ENCODE peak calls at places on chromosomes 16 and 17, in nine cellular contexts. I, Y, X, E, V, P, J, O and B are unnamed samples.

GRCh38 chr17:58630883-58631522 is 60.8 kb downstream of the TEX14 start:
- DNase-seq in X (no peak), E (no peak), P (peak), O (no peak), Y (no peak), I (no peak), J (no peak), V (no peak), B (peak)

GRCh38 chr17:75753193-75753513 is 11.8 kb downstream of the GALK1 start:
- DNase-seq in O (no peak), X (no peak), J (no peak), V (no peak), I (no peak), P (no peak), E (no peak), Y (no peak), B (no peak)

GRCh38 chr16:24950275-24950674 is 64.9 kb downstream of the ARHGAP17 start:
- DNase-seq in O (peak), V (no peak), X (no peak), Y (no peak), J (no peak), P (peak), E (no peak), I (no peak), B (no peak)

GRCh38 chr16:22397459-22397858 is 23.0 kb upstream of the CDR2 start:
- DNase-seq in P (peak), Y (no peak), J (no peak), E (no peak), O (peak), I (no peak), V (no peak), X (peak), B (no peak)

GRCh38 chr17:69572747-69573146 is 158.2 kb downstream of the MAP2K6 start:
- DNase-seq in Y (no peak), I (no peak), O (no peak), X (no peak), P (no peak), E (no peak), V (no peak), J (no peak), B (no peak)

GRCh38 chr16:14194706-14195105 is 123.6 kb downstream of the MRTFB start:
- DNase-seq in J (no peak), I (no peak), O (no peak), E (no peak), Y (no peak), P (no peak), V (no peak), X (no peak), B (no peak)

GRCh38 chr17:27469256-27469655 is 13.0 kb downstream of the KSR1 start:
- DNase-seq in X (no peak), E (no peak), Y (no peak), O (no peak), V (no peak), P (no peak), I (no peak), J (no peak), B (no peak)

GRCh38 chr16:67516296-67517177 is 12.1 kb upstream of the RIPOR1 start:
- DNase-seq in V (no peak), E (no peak), J (no peak), P (peak), Y (no peak), I (no peak), X (peak), O (peak), B (no peak)

GRCh38 chr16:56281256-56281805 is 90.0 kb downstream of the GNAO1 start:
- DNase-seq in E (no peak), O (no peak), V (no peak), P (peak), I (no peak), Y (no peak), J (peak), X (peak), B (no peak)

GRCh38 chr17:78140169-78141051 is 5.8 kb upstream of the C17orf99 start:
- DNase-seq in X (peak), J (peak), I (peak), O (peak), E (no peak), P (peak), V (peak), Y (peak), B (no peak)

GRCh38 chr16:49491736-49492089 is 118.1 kb downstream of the C16orf78 start:
- DNase-seq in V (peak), J (peak), P (no peak), X (peak), I (no peak), E (no peak), Y (peak), O (no peak), B (no peak)

GRCh38 chr16:80614908-80615696 is 74.3 kb downstream of the DYNLRB2 start:
- DNase-seq in P (peak), O (peak), V (no peak), X (peak), E (no peak), I (no peak), Y (no peak), J (peak), B (no peak)

GRCh38 chr16:49756971-49757743 is 98.8 kb downstream of the ZNF423 start:
- DNase-seq in X (peak), E (no peak), J (no peak), Y (no peak), P (no peak), V (no peak), O (peak), I (no peak), B (no peak)

GRCh38 chr16:716250-716607 is 1.3 kb downstream of the METRN start:
- DNase-seq in I (peak), V (no peak), E (peak), Y (no peak), J (no peak), P (peak), O (peak), X (no peak), B (peak)

GRCh38 chr17:13931752-13932477 is 137.4 kb upstream of the COX10 start:
- DNase-seq in V (peak), P (peak), I (no peak), J (no peak), X (peak), E (no peak), O (peak), Y (peak), B (no peak)

GRCh38 chr16:48317614-48318013 is 67.6 kb downstream of the SIAH1 start:
- DNase-seq in V (no peak), O (peak), J (no peak), P (peak), E (no peak), X (peak), I (no peak), Y (no peak), B (no peak)

GRCh38 chr16:88732172-88732960 is 26.1 kb downstream of the CTU2 start:
- DNase-seq in X (no peak), I (no peak), Y (no peak), J (no peak), E (no peak), O (no peak), P (no peak), V (no peak), B (no peak)

GRCh38 chr17:7034955-7035590 is 742 bp upstream of the SLC16A13 start:
- DNase-seq in P (no peak), O (no peak), V (no peak), E (no peak), I (no peak), X (no peak), Y (no peak), J (no peak), B (no peak)

GRCh38 chr17:59901604-59902003 is 8.7 kb downstream of the RPS6KB1 start:
- DNase-seq in Y (no peak), O (no peak), V (no peak), J (no peak), P (no peak), E (no peak), X (no peak), I (no peak), B (no peak)

GRCh38 chr17:8611135-8611534 is 19.4 kb downstream of the MYH10 start:
- DNase-seq in O (no peak), P (peak), Y (no peak), X (no peak), V (no peak), J (no peak), I (no peak), E (no peak), B (no peak)